ENCODE peak calls at places on chromosomes 6 and 20, in ten cellular contexts. B is RWPE1; A is stimulated activated naive CD8-positive, alpha-beta T cell treated with anti-CD3 and anti-CD28 coated beads, Interleukin-15, amount 100 ng/mL, for 72 hours; N is fibroblast of villous mesenchyme; J is astrocyte of the cerebellum; T is posterior cingulate gyrus; C is H7; F is CD4-positive, CD25-positive, alpha-beta regulatory T cell; V is upper lobe of left lung; K is NCI-H2081. Z is an unnamed sample.

GRCh38 chr6:13281630-13282156 is 46.6 kb downstream of the TBC1D7 start:
- DNase-seq in B (no peak), A (no peak), N (no peak), J (no peak), T (no peak), C (no peak), F (no peak), V (no peak), K (no peak), Z (peak; percentile 50)

GRCh38 chr20:36061754-36062153 is 92.8 kb upstream of the EPB41L1 start:
- DNase-seq in B (no peak), A (no peak), N (no peak), J (no peak), T (peak; percentile 22), C (no peak), F (no peak), V (no peak), K (no peak), Z (no peak)

GRCh38 chr6:156886409-156886808 is 109.2 kb downstream of the ARID1B start:
- DNase-seq in B (no peak), A (no peak), N (no peak), J (no peak), T (no peak), C (no peak), F (no peak), V (no peak), K (no peak), Z (no peak)

GRCh38 chr6:152529364-152529763 is 107.8 kb downstream of the SYNE1 start:
- DNase-seq in B (no peak), A (no peak), N (peak; percentile 26), J (no peak), T (no peak), C (no peak), F (no peak), V (no peak), K (no peak), Z (no peak)

GRCh38 chr20:10805764-10806163 is 132.0 kb upstream of the JAG1 start:
- DNase-seq in B (no peak), A (no peak), N (no peak), J (no peak), T (no peak), C (no peak), F (no peak), V (no peak), K (no peak), Z (no peak)

GRCh38 chr6:37059344-37060194 is 54.1 kb downstream of the FGD2 start:
- DNase-seq in B (peak; percentile 94), A (no peak), N (peak; percentile 96), J (peak; percentile 93), T (no peak), C (peak; percentile 88), F (no peak), V (no peak), K (no peak), Z (peak; percentile 97)

GRCh38 chr6:31246051-31246495 is 25.8 kb downstream of the HLA-C start:
- DNase-seq in B (peak; percentile 85), A (no peak), N (peak; percentile 64), J (peak; percentile 22), T (no peak), C (no peak), F (no peak), V (no peak), K (no peak), Z (peak; percentile 70)

GRCh38 chr6:55917756-55918415 is 42.5 kb upstream of the BMP5 start:
- DNase-seq in B (no peak), A (no peak), N (no peak), J (no peak), T (no peak), C (no peak), F (no peak), V (no peak), K (no peak), Z (no peak)

GRCh38 chr6:80548496-80548895 is 442.0 kb downstream of the BCKDHB start:
- DNase-seq in B (no peak), A (no peak), N (no peak), J (no peak), T (no peak), C (no peak), F (no peak), V (no peak), K (no peak), Z (no peak)

GRCh38 chr6:85078071-85078470 is 313.7 kb upstream of the TBX18 start:
- DNase-seq in B (peak; percentile 74), A (no peak), N (peak; percentile 90), J (peak; percentile 76), T (no peak), C (no peak), F (no peak), V (no peak), K (no peak), Z (peak; percentile 98)

GRCh38 chr6:33450434-33450833 is 3.9 kb upstream of the ZBTB9 start:
- DNase-seq in B (no peak), A (no peak), N (no peak), J (no peak), T (no peak), C (peak; percentile 37), F (no peak), V (no peak), K (no peak), Z (no peak)

GRCh38 chr6:139249387-139249786 is 42.4 kb downstream of the TXLNB start:
- DNase-seq in B (no peak), A (no peak), N (no peak), J (no peak), T (no peak), C (no peak), F (no peak), V (no peak), K (no peak), Z (peak; percentile 73)

GRCh38 chr20:45902199-45902701 is 9.7 kb downstream of the PLTP start:
- DNase-seq in B (no peak), A (no peak), N (no peak), J (no peak), T (no peak), C (peak; percentile 35), F (no peak), V (no peak), K (no peak), Z (no peak)

GRCh38 chr6:42450314-42451145 is 1.2 kb downstream of the TRERF1 start:
- DNase-seq in B (peak; percentile 30), A (no peak), N (peak; percentile 36), J (no peak), T (no peak), C (no peak), F (no peak), V (peak; percentile 24), K (no peak), Z (peak; percentile 20)

GRCh38 chr6:133099573-133099972 is 141.6 kb upstream of the EYA4 start:
- DNase-seq in B (peak; percentile 61), A (no peak), N (peak; percentile 28), J (peak; percentile 86), T (no peak), C (no peak), F (no peak), V (no peak), K (no peak), Z (peak; percentile 86)

GRCh38 chr6:35299674-35300073 is 2.1 kb downstream of the DEF6 start:
- DNase-seq in B (no peak), A (no peak), N (no peak), J (no peak), T (no peak), C (no peak), F (no peak), V (no peak), K (no peak), Z (no peak)

GRCh38 chr20:45311589-45312211 is 3.6 kb upstream of the MATN4 start:
- DNase-seq in B (peak; percentile 79), A (peak; percentile 69), N (peak; percentile 43), J (no peak), T (peak; percentile 51), C (peak; percentile 97), F (peak; percentile 25), V (peak; percentile 94), K (peak; percentile 34), Z (peak; percentile 33)

GRCh38 chr6:38248500-38249234 is 391.1 kb downstream of the BTBD9 start:
- DNase-seq in B (peak; percentile 73), A (no peak), N (no peak), J (no peak), T (no peak), C (no peak), F (no peak), V (no peak), K (no peak), Z (no peak)